ENCODE peak calls at places on chromosomes 13 and 19, in four cellular contexts. V is K562, R is SK-N-SH, U is GM12878. O is an unnamed sample.
A peak's percentile ranks its signal among the peaks of the same experiment; 100 is the strongest.

GRCh38 chr19:58328999-58329398 is 2.2 kb downstream of the ZSCAN22 start:
- DNase-seq in U (no peak), R (peak; percentile 61), V (peak; percentile 32), O (no peak)

GRCh38 chr19:7970716-7971448 is 27.4 kb upstream of the TIMM44 start:
- DNase-seq in V (peak; percentile 54), R (peak; percentile 81), U (no peak), O (peak; percentile 47)

GRCh38 chr19:10086904-10087256 is 763 bp downstream of the SHFL start:
- DNase-seq in V (peak; percentile 64), R (no peak), U (no peak), O (no peak)

GRCh38 chr19:48928164-48929005 is 5.1 kb upstream of the DHDH start:
- DNase-seq in U (no peak), V (no peak), R (no peak), O (no peak)

GRCh38 chr19:34678085-34678412 is 571 bp downstream of the ZNF302 start:
- DNase-seq in R (no peak), V (no peak), U (no peak), O (no peak)

GRCh38 chr13:41782086-41782485 is 178.8 kb downstream of the VWA8 start:
- DNase-seq in V (no peak), U (no peak), R (no peak), O (peak; percentile 24)

GRCh38 chr13:48412881-48413351 is at the start of gene LPAR6:
- DNase-seq in R (no peak), U (no peak), V (no peak), O (peak; percentile 95)

GRCh38 chr13:80100636-80101035 is 240.3 kb downstream of the SPRY2 start:
- DNase-seq in R (no peak), V (no peak), U (no peak), O (no peak)

GRCh38 chr19:42140125-42140754 is 8.0 kb upstream of the POU2F2 start:
- DNase-seq in U (no peak), V (peak; percentile 54), R (no peak), O (peak; percentile 31)

GRCh38 chr13:111518161-111518791 is 197.8 kb downstream of the TEX29 start:
- DNase-seq in U (no peak), R (no peak), V (peak; percentile 10), O (no peak)

GRCh38 chr19:11180346-11180745 is 17.0 kb downstream of the KANK2 start:
- DNase-seq in V (no peak), U (no peak), R (no peak), O (no peak)

GRCh38 chr13:97537110-97537509 is 103.1 kb downstream of the RAP2A start:
- DNase-seq in V (no peak), R (no peak), U (peak; percentile 40), O (no peak)

GRCh38 chr19:632228-633067 is 889 bp downstream of the POLRMT start:
- DNase-seq in R (peak; percentile 68), V (peak; percentile 74), U (no peak), O (peak; percentile 67)

GRCh38 chr13:102816633-102817032 is 17.7 kb downstream of the BIVM start:
- DNase-seq in U (no peak), V (no peak), R (no peak), O (no peak)

GRCh38 chr19:19482785-19483625 is 32.3 kb downstream of the TSSK6 start:
- DNase-seq in R (no peak), V (no peak), U (no peak), O (no peak)

GRCh38 chr19:17777840-17778620 is 16.9 kb upstream of the B3GNT3 start:
- DNase-seq in R (peak; percentile 82), V (peak; percentile 93), U (no peak), O (peak; percentile 40)

GRCh38 chr13:29162638-29163037 is 342.5 kb downstream of the MTUS2 start:
- DNase-seq in R (no peak), V (no peak), U (no peak), O (no peak)

GRCh38 chr13:44908712-44909111 is 80.6 kb downstream of the NUFIP1 start:
- DNase-seq in R (no peak), V (no peak), U (no peak), O (no peak)
- H3K9ac ChIP-seq in R (no peak overlapping the region), V (no peak overlapping the region), U (no peak overlapping the region), O (no peak overlapping the region)

GRCh38 chr13:46903748-46904147 is 6.9 kb upstream of the HTR2A start:
- DNase-seq in R (no peak), V (no peak), U (no peak), O (no peak)
- TF ChIP-seq NFIC in R (no peak), V (no peak), U (no peak), O (no peak)

DNA sequence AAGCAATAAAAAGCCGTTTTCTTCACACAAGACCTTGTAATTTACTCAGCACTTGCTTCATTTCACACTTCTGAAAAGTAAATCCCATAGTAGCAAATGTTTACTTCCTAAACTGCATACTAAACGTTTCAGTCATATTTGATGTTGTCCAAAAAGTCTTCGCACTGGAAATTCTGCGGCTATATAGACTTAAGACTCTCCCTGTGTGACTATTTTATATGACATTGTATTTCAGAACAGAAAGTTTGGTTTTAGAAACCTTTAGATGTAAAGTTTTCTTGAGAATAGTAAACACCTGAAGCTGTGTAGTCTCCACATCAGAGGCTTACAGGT is 29.6 kb downstream of the ZAR1L start:
- DNase-seq in R (no peak), V (no peak), U (no peak), O (no peak)
- H3K9ac ChIP-seq in R (no peak overlapping the region), V (no peak overlapping the region), U (no peak overlapping the region), O (no peak overlapping the region)

GRCh38 chr19:29277107-29277506 is 64.2 kb upstream of the UQCRFS1 start:
- DNase-seq in V (no peak), R (no peak), U (peak; percentile 19), O (no peak)
- TF ChIP-seq NFIC in V (no peak), R (no peak), U (no peak), O (no peak)

DNA sequence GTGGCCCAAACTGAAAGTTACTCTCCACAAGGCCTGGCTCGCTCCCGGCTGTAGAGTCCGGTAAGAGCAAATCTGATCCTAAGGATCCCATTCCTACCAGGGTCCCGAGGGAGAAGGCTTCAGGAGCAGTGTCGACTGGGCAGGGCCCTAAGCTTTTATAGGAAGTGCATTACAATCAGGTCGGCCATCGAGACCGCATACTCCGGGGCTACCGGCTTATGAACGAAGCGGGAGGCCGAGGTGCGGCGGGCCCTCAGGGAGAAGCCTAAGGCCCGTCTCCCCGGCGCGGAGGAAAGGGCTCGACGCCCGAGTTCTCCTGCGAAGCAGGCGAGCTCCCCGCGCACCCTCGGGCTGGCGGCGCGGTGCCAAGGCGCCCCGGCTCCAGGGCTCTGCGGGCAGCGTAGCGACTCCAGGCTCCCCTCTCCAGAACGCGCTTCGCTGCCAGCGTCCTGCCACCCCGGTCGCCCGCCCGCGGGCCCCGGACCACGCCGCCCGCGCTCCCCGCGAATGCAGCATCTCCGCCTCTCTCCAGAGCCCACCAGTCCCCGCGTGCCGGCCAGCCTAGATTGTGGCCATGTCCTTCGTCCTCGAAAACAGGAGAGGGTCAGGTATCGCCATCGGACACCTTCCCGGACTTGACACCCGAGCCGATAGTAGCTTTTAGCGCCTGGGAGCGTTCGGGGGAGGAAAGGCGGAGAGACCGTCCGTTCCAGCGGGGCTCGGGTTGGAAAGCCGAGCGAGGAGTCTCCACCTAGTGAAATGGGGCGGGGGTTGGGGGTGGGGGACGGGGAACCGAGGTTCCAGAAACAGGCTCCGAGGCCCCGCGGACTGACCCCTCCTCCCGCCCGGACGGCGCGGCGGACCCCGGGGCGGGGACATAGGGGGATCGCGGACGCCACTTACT is 1.3 kb downstream of the EFNB2 start:
- DNase-seq in U (no peak), V (no peak), R (peak; percentile 64), O (no peak)
- H3K9ac ChIP-seq in U (no peak overlapping the region), V (no peak overlapping the region), R (no peak overlapping the region), O (no peak overlapping the region)

DNA sequence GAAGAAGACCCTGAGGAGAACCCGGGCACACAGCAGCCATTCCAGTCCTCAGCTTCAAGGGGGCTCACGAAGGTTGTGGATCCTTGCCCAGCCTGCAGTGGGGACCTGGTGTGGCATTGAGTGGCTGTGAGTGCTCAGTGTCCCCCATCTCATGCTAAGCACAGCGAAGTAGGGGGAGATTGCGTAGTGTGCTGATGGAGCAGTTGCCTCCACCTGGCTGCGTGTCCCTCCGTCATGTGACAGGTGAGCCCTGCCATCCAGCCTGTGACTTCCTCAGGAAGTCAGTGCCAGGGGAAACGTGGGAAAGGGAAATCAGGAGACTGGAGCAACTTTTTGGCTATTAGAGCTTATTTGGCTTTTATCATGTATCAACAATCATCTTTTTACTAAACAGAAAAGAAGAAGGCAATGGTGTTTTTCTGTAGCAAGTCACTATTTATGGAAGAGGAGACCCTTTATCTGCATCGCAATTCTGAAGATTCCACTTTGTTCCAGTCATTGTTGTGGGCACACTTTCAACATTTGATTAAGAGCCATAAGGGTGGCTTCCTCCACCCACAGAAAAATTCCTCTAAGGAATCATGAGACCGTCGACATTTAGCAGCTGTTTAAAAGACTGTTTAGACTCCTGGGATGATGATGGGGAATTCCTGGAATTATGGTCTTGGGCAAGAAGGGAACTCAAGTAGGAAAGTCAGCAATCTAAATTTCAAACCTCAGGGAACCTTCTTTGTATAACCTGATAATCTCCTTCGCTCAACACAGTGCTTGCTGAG is 126.8 kb upstream of the SPATA13 start:
- DNase-seq in U (no peak), R (no peak), V (no peak), O (no peak)
- TF ChIP-seq NFIC in U (no peak), R (peak; percentile 56), V (no peak), O (no peak)

GRCh38 chr13:36154567-36155231 is 23.5 kb upstream of the DCLK1 start:
- DNase-seq in V (no peak), R (peak; percentile 62), U (no peak), O (no peak)
- H3K9ac ChIP-seq in V (no peak overlapping the region), R (no peak overlapping the region), U (no peak overlapping the region), O (no peak overlapping the region)

DNA sequence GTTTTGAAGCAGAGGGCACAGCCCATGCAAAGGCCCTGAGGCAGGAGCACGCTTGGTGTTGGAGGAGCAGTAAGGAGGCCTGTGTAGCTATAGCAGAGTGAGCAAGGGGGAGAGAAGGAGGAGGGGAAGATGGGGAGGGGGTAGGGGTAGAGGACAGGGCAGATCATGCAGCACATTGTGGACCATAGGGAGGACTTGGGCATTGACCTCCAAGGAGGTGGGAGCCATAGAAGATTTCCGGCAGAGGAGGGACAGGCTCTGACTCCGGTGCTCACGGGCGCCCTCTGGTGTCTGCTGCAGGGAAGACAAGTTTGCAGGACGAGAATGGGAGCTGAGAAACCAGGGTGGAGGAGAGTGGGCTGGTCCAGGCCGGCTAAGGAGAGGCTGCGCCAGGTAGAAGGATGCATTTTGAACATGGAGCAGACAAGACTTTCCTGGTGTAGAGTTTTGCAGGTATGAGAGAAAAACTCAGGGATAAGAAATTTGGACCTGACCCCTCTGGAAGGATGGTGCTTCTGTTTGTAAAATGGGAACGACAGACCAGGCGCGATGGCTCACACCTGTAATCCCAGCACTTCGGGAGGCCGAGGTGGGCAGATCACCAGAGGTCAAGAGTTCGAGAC is 13.7 kb upstream of the CREB3L3 start:
- DNase-seq in V (peak; percentile 82), R (peak; percentile 82), U (peak; percentile 48), O (peak; percentile 58)
- TF ChIP-seq NFIC in V (no peak), R (no peak), U (no peak), O (no peak)

GRCh38 chr19:56508282-56508778 is 675 bp downstream of the ZNF471 start:
- DNase-seq in R (no peak), U (no peak), V (no peak), O (no peak)
- H3K9ac ChIP-seq in R (peak overlapping the region; percentile 88), U (no peak overlapping the region), V (no peak overlapping the region), O (no peak overlapping the region)